ENCODE peak calls at places on chromosomes 2 and 18, in six cellular contexts. F is smooth muscle cell of the brain vasculature; K is NCI-H1694 treated with DMSO at 0.1 percent for 48 hours; H is stimulated activated CD8-positive, alpha-beta memory T cell treated with anti-CD3 and anti-CD28 coated beads, Interleukin-7, amount 100 ng/mL, for 4 hours; U is Right ventricle myocardium superior; B is NCI-H1092. L is an unnamed sample.

GRCh38 chr2:70143314-70144150 is 47.3 kb downstream of the C2orf42 start:
- DNase-seq in B (no peak), K (no peak), F (no peak), H (peak), U (peak), L (no peak)

GRCh38 chr2:207762146-207762545 is 7.6 kb downstream of the FZD5 start:
- DNase-seq in K (no peak), B (no peak), F (no peak), U (no peak), H (no peak), L (no peak)

GRCh38 chr18:49920731-49921130 is 107.4 kb upstream of the ACAA2 start:
- DNase-seq in H (no peak), U (no peak), F (no peak), K (no peak), B (no peak), L (no peak)

GRCh38 chr2:118227698-118228508 is 139.6 kb downstream of the INSIG2 start:
- DNase-seq in U (no peak), F (no peak), B (no peak), K (no peak), H (no peak), L (no peak)

GRCh38 chr18:31386683-31387082 is 10.1 kb downstream of the DSG4 start:
- DNase-seq in K (no peak), U (no peak), H (no peak), B (no peak), F (no peak), L (no peak)

GRCh38 chr2:7133521-7133920 is 216.3 kb downstream of the RNF144A start:
- DNase-seq in U (no peak), F (peak), H (no peak), K (no peak), B (no peak), L (no peak)

GRCh38 chr2:72147971-72148369 is 308 bp upstream of the CYP26B1 start:
- DNase-seq in F (no peak), H (no peak), U (no peak), B (no peak), K (no peak), L (no peak)

GRCh38 chr2:218010838-218011616 is 8.2 kb upstream of the TNS1 start:
- DNase-seq in B (no peak), K (no peak), H (no peak), U (no peak), F (no peak), L (no peak)

GRCh38 chr2:168192143-168192785 is 55.1 kb downstream of the STK39 start:
- DNase-seq in H (no peak), B (no peak), K (no peak), F (no peak), U (no peak), L (no peak)

GRCh38 chr18:36464126-36464651 is 166.7 kb downstream of the FHOD3 start:
- DNase-seq in U (no peak), H (no peak), F (no peak), K (no peak), B (no peak), L (no peak)

GRCh38 chr2:98191880-98192279 is 104.9 kb downstream of the VWA3B start:
- DNase-seq in K (no peak), H (no peak), B (no peak), F (no peak), U (no peak), L (no peak)

GRCh38 chr2:223051580-223052375 is at the start of gene KCNE4:
- DNase-seq in U (no peak), F (no peak), H (no peak), K (no peak), B (no peak), L (peak)

GRCh38 chr18:389658-390357 is 110.7 kb downstream of the COLEC12 start:
- DNase-seq in K (no peak), H (no peak), B (no peak), U (no peak), F (no peak), L (no peak)

GRCh38 chr18:31603335-31603734 is 11.7 kb downstream of the TTR start:
- DNase-seq in H (no peak), F (no peak), K (no peak), U (no peak), B (no peak), L (no peak)

GRCh38 chr18:79637181-79637920 is 42.3 kb upstream of the CTDP1 start:
- DNase-seq in K (no peak), F (no peak), B (no peak), U (no peak), H (no peak), L (no peak)

GRCh38 chr2:45127891-45128290 is 118.6 kb upstream of the SIX2 start:
- DNase-seq in B (no peak), H (no peak), K (no peak), U (no peak), F (no peak), L (no peak)

GRCh38 chr2:99880148-99880983 is 262.0 kb downstream of the AFF3 start:
- DNase-seq in F (no peak), U (no peak), H (no peak), B (no peak), K (peak), L (peak)

GRCh38 chr18:24014062-24014985 is at the start of gene TTC39C:
- DNase-seq in K (peak), F (no peak), U (peak), H (peak), B (peak), L (peak)

GRCh38 chr2:230905448-230906430 is 19.3 kb downstream of the GPR55 start:
- DNase-seq in F (no peak), K (no peak), B (no peak), U (no peak), H (peak), L (no peak)

GRCh38 chr2:207969249-207969648 is 56.1 kb downstream of the PLEKHM3 start:
- DNase-seq in K (no peak), H (no peak), U (no peak), F (no peak), B (no peak), L (no peak)

GRCh38 chr2:129167456-129167855 is 812.0 kb upstream of the RAB6C start:
- DNase-seq in F (no peak), H (no peak), U (no peak), B (no peak), K (no peak), L (no peak)

GRCh38 chr2:42569116-42569711 is 782 bp downstream of the MTA3 start:
- DNase-seq in U (no peak), H (no peak), B (no peak), K (no peak), F (no peak), L (peak)